ENCODE peak calls at places on chromosomes 4 and X, in six cellular contexts. Q is lower lobe of right lung, V is psoas muscle, I is thoracic aorta, Y is prostate gland, P is heart right ventricle. R is an unnamed sample.

GRCh38 chr4:162793004-162793403 is 373.7 kb downstream of the NAF1 start:
- DNase-seq in P (no peak), I (no peak), Q (no peak), V (no peak), Y (no peak), R (no peak)

GRCh38 chr4:30402276-30402675 is 317.9 kb upstream of the PCDH7 start:
- DNase-seq in P (no peak), Q (no peak), Y (no peak), V (no peak), I (no peak), R (no peak)

GRCh38 chr4:119040711-119041185 is 94.9 kb upstream of the MYOZ2 start:
- DNase-seq in I (no peak), Q (no peak), P (no peak), Y (no peak), V (peak), R (no peak)

GRCh38 chr4:176924238-176924637 is 131.5 kb upstream of the VEGFC start:
- DNase-seq in I (no peak), Y (no peak), P (no peak), Q (no peak), V (no peak), R (no peak)

GRCh38 chr4:160947653-160948052 is 1216.1 kb downstream of the FSTL5 start:
- DNase-seq in Y (no peak), I (no peak), Q (no peak), P (no peak), V (no peak), R (no peak)

GRCh38 chrX:108217877-108218276 is 126.3 kb downstream of the ATG4A start:
- DNase-seq in I (no peak), Q (no peak), P (peak), V (peak), Y (no peak), R (no peak)

GRCh38 chr4:145302725-145303124 is 122.3 kb upstream of the OTUD4 start:
- DNase-seq in Q (no peak), P (no peak), V (no peak), Y (no peak), I (no peak), R (no peak)

GRCh38 chrX:16060252-16060651 is 63.1 kb upstream of the GRPR start:
- DNase-seq in V (no peak), I (no peak), Q (no peak), Y (no peak), P (no peak), R (no peak)

GRCh38 chr4:82358773-82359324 is 14.9 kb downstream of the HNRNPD start:
- DNase-seq in V (no peak), Q (no peak), I (no peak), Y (no peak), P (no peak), R (no peak)

GRCh38 chrX:123859409-123859827 is 435 bp upstream of the XIAP start:
- DNase-seq in Q (no peak), Y (peak), V (no peak), P (peak), I (no peak), R (no peak)

GRCh38 chr4:147975902-147976301 is 244.0 kb downstream of the ARHGAP10 start:
- DNase-seq in Y (no peak), P (no peak), Q (no peak), V (no peak), I (no peak), R (no peak)

GRCh38 chr4:169975837-169976796 is 50.1 kb downstream of the MFAP3L start:
- DNase-seq in Y (no peak), I (no peak), P (no peak), Q (no peak), V (no peak), R (no peak)

GRCh38 chr4:185398618-185399017 is 2.0 kb downstream of the ANKRD37 start:
- DNase-seq in V (no peak), P (no peak), Q (no peak), I (no peak), Y (no peak), R (no peak)

GRCh38 chr4:20480161-20480947 is 219.9 kb upstream of the PACRGL start:
- DNase-seq in I (no peak), Y (no peak), P (no peak), Q (no peak), V (no peak), R (no peak)

GRCh38 chr4:95637047-95637600 is 88.4 kb upstream of the UNC5C start:
- DNase-seq in Y (no peak), Q (no peak), I (no peak), P (no peak), V (no peak), R (no peak)

GRCh38 chr4:48375651-48376291 is 34.4 kb downstream of the SLAIN2 start:
- DNase-seq in P (no peak), V (no peak), I (no peak), Y (peak), Q (no peak), R (no peak)

GRCh38 chr4:53861856-53862610 is 202.4 kb downstream of the CHIC2 start:
- DNase-seq in Q (no peak), V (no peak), I (no peak), P (no peak), Y (no peak), R (no peak)

GRCh38 chr4:112775801-112776200 is 138.9 kb downstream of the LARP7 start:
- DNase-seq in P (no peak), Y (no peak), I (no peak), V (no peak), Q (no peak), R (no peak)

GRCh38 chr4:40402556-40402955 is 67.4 kb downstream of the CHRNA9 start:
- DNase-seq in P (no peak), I (no peak), Q (no peak), V (no peak), Y (no peak), R (no peak)

GRCh38 chr4:144748814-144749555 is 103.0 kb downstream of the HHIP start:
- DNase-seq in V (no peak), Y (no peak), Q (no peak), P (no peak), I (no peak), R (no peak)

GRCh38 chrX:11435568-11435967 is 142.4 kb downstream of the AMELX start:
- DNase-seq in V (no peak), I (no peak), P (no peak), Q (no peak), Y (no peak), R (no peak)

GRCh38 chr4:139530833-139531427 is 25.1 kb downstream of the SETD7 start:
- DNase-seq in Q (no peak), P (no peak), Y (no peak), V (no peak), I (no peak), R (no peak)

GRCh38 chr4:169272265-169272886 is 1.6 kb upstream of the SH3RF1 start:
- DNase-seq in V (no peak), I (no peak), Y (no peak), P (no peak), Q (no peak), R (no peak)

GRCh38 chrX:134315893-134316292 is 78.9 kb downstream of the CCDC160 start:
- DNase-seq in P (no peak), I (no peak), V (no peak), Q (no peak), Y (no peak), R (no peak)

GRCh38 chrX:41634284-41634683 is 54.5 kb upstream of the GPR34 start:
- DNase-seq in I (no peak), Q (no peak), Y (no peak), P (no peak), V (no peak), R (no peak)

GRCh38 chr4:48831532-48832015 is 686 bp downstream of the OCIAD1 start:
- DNase-seq in P (no peak), Q (no peak), Y (no peak), V (no peak), I (no peak), R (no peak)

GRCh38 chr4:74044676-74045075 is 6.2 kb upstream of the CXCL3 start:
- DNase-seq in P (no peak), Y (no peak), Q (no peak), V (no peak), I (no peak), R (no peak)

GRCh38 chr4:26032572-26033320 is 118.7 kb downstream of the SMIM20 start:
- DNase-seq in V (no peak), Y (no peak), Q (no peak), I (no peak), P (no peak), R (no peak)

GRCh38 chr4:83115000-83115399 is 471 bp upstream of the PLAC8 start:
- DNase-seq in I (no peak), P (no peak), Q (no peak), Y (no peak), V (no peak), R (no peak)

GRCh38 chrX:38939067-38939466 is 137.8 kb downstream of the MID1IP1 start:
- DNase-seq in I (peak), Q (no peak), P (no peak), Y (no peak), V (no peak), R (no peak)

GRCh38 chr4:103994059-103994458 is 274.3 kb upstream of the TACR3 start:
- DNase-seq in I (no peak), P (no peak), V (no peak), Q (no peak), Y (no peak), R (no peak)

GRCh38 chrX:42869659-42870476 is 91.9 kb upstream of the PPP1R2C start:
- DNase-seq in P (no peak), V (no peak), Q (no peak), I (no peak), Y (no peak), R (no peak)

GRCh38 chr4:885353-885752 is 46.8 kb downstream of the GAK start:
- DNase-seq in Y (no peak), I (no peak), Q (no peak), P (no peak), V (no peak), R (no peak)

GRCh38 chr4:190019023-190019858 is 7.8 kb downstream of the FRG2 start:
- DNase-seq in Y (no peak), Q (no peak), P (no peak), I (no peak), V (no peak), R (no peak)

GRCh38 chr4:138734746-138735145 is 280.8 kb upstream of the NOCT start:
- DNase-seq in I (no peak), V (no peak), Q (no peak), P (no peak), Y (no peak), R (no peak)

GRCh38 chr4:94924566-94924965 is 166.8 kb downstream of the BMPR1B start:
- DNase-seq in I (no peak), Y (no peak), P (no peak), V (no peak), Q (no peak), R (no peak)

GRCh38 chrX:18899796-18900380 is 84.0 kb downstream of the PHKA2 start:
- DNase-seq in Y (peak), V (no peak), I (no peak), P (no peak), Q (no peak), R (no peak)

GRCh38 chr4:38275331-38275821 is 315.2 kb downstream of the PTTG2 start:
- DNase-seq in I (no peak), Y (no peak), P (no peak), V (no peak), Q (peak), R (peak)

DNA sequence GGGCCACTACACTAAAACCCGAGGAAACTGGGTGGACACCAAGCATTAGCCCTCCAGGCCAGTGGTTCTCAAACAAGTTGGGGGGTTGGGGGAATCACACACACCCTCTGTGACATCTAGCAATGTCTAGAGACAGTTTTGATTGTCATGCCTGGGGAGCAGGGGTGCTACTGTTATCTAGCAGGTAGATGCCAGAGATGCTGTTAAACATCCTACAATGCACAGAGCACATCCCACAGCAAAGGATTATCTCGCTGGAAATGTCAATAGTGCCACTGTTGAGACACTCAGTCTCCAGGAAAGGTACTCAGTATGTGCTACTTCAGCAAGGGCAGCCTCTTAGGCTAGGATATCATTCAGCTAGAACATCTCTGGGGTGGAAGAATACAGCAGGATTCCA is 1.3 kb downstream of the SMC1A start:
- DNase-seq in V (no peak), Y (no peak), Q (no peak), P (no peak), I (no peak), R (no peak)
- H3K4me3 ChIP-seq in V (peak), Y (peak), Q (peak), P (peak), I (peak), R (peak)

GRCh38 chr4:10613926-10614478 is 70.6 kb downstream of the CLNK start:
- DNase-seq in P (no peak), I (no peak), Q (no peak), V (no peak), Y (no peak), R (no peak)
- H3K27ac ChIP-seq in P (no peak), I (no peak), Q (no peak), V (no peak), Y (no peak), R (no peak)

GRCh38 chr4:102170910-102171309 is 174.4 kb downstream of the SLC39A8 start:
- DNase-seq in Y (no peak), P (no peak), V (no peak), Q (no peak), I (no peak), R (no peak)

GRCh38 chr4:102169345-102169744 is 175.9 kb downstream of the SLC39A8 start:
- DNase-seq in V (no peak), Y (no peak), Q (no peak), I (no peak), P (no peak), R (no peak)

GRCh38 chr4:102180080-102180479 is 165.2 kb downstream of the SLC39A8 start:
- DNase-seq in I (no peak), P (no peak), Q (no peak), V (no peak), Y (no peak), R (no peak)

GRCh38 chr4:102172341-102172740 is 172.9 kb downstream of the SLC39A8 start:
- DNase-seq in Q (no peak), I (no peak), P (no peak), V (no peak), Y (no peak), R (no peak)

DNA sequence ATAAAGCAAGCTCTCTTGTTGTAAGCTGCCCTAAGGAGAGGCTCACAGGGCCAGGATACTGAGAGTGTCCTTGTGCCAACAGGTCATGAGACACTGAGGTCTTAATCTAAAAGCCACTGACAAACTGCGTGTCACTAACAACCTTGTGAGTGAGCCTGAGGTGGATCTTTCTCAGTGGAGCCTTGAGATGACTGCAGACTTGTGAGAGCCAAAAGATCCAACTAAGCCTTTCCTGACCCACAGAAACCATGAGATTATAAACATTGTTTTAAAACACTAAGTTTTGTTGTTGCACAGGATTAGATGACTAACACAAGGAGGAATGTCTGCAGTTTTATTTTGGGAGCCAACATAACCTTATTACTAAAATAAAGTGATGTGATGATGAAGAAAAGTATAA is 170.5 kb downstream of the SLC39A8 start:
- DNase-seq in V (no peak), P (no peak), Y (no peak), Q (no peak), I (no peak), R (no peak)
- TF ChIP-seq CTCF in V (no peak), P (no peak), Y (no peak), Q (no peak), I (no peak), R (no peak)

DNA sequence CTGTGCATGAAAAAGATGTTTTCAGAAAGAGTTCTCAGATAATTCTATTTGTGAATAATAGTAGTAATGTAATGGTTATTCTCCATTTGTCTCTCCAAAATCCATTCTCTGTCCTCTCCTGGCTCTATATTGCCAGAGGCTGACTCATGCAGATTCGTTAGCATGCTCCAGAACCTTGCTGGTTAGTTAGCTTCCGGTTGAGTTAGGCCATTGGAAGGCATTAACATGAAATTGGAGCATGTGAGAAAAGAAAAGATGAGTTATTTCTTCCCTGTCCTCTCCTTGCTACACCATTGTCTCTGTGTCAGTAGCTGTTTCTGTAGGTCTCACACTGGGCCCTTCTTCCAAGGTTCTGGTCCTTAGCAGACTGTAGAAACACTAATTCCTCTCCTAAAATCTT is 23.5 kb upstream of the PRDM8 start:
- DNase-seq in V (no peak), Q (no peak), P (no peak), Y (no peak), I (no peak), R (no peak)
- H3K4me3 ChIP-seq in V (no peak), Q (no peak), P (no peak), Y (no peak), I (no peak), R (no peak)

GRCh38 chrX:40152173-40152705 is 54.5 kb upstream of the BCOR start:
- DNase-seq in P (peak), Q (peak), Y (peak), V (peak), I (no peak), R (peak)
- H3K27ac ChIP-seq in P (peak), Q (peak), Y (peak), V (peak), I (peak), R (peak)

DNA sequence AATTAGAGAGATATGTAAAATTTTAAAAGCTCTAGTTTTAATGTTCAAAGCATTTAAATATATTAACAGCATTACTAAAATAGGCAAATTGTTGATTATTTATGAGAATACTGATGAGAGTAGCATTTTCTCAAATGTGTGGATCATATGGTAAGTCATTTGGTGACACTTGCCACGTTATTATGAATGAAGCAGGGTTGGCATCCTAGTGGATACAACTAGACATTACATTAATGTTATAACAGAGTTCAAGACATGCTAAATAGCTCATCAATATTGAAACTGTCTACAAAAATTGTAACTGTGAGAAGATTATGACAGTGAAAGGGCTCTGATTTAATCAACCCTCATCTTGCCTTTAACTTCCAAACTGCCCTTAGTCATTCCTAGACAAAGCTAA is 171.1 kb downstream of the PDGFC start:
- DNase-seq in V (no peak), Y (no peak), P (no peak), Q (no peak), I (no peak), R (no peak)
- TF ChIP-seq CTCF in V (no peak), Y (no peak), P (no peak), Q (no peak), I (no peak), R (no peak)

DNA sequence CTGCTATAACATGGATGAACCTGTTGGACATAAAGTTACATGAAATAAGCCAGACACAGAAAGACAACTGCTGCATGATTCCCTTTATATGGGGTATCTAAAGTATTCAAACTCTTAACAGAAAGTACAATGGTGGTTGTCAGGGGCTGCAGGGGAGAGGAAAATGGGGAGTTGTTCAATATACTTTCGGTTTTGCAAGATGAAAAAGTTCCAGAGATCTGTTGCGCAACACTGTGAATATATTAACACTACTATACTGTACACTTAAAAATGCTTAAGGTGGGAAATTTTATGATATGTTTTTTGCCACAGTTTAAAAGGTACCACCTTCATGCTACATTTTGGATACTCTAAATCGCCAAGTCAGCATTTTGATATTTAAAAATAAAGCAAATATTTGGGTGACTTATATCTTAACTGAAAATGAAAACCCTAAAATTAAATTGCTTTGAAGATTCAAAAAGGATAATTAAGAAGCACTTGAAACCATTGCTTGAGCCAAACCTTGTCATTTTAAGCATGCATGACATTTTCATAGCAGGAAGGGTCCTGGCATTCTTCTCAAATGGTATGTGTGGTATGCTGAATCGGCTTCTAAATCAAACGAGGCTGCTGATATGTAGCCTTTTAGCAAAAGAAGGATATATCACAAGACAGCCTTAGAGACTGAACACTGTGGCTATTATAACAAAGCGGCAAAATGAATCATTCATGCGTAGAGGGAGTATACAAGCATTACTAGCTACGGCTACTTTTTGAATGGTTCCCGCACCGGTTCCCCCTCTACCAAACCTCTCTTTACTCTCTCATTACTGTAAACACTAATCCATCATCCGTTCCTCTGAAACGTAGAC is 607.1 kb upstream of the DIPK2B start:
- DNase-seq in Q (no peak), I (no peak), P (no peak), Y (no peak), V (no peak), R (no peak)
- H3K4me3 ChIP-seq in Q (peak), I (peak), P (no peak), Y (no peak), V (no peak), R (peak)

GRCh38 chrX:119693996-119694451 is 1.1 kb upstream of the SEPTIN6 start:
- DNase-seq in V (no peak), Q (no peak), Y (no peak), I (no peak), P (no peak), R (no peak)
- H3K27ac ChIP-seq in V (no peak), Q (no peak), Y (no peak), I (no peak), P (no peak), R (no peak)

R was measured in upper lobe of right lung.